ENCODE peak calls at places on chromosomes 3 and 15, in six cellular contexts. Z is activated CD4-positive, alpha-beta T cell treated with anti-CD3 and anti-CD28 coated beads, Interleukin-2, amount 10 ng/mL, durations not matched to agents 7 days and 5 days; P is left cardiac atrium; W is A172; H is ELR; S is effector memory CD8-positive, alpha-beta T cell. O is an unnamed sample.

GRCh38 chr3:15325228-15325627 is 7.2 kb downstream of the SH3BP5 start:
- DNase-seq in S (no peak), Z (no peak), P (no peak), W (peak), H (peak), O (no peak)

GRCh38 chr3:170033489-170033888 is 4.3 kb upstream of the GPR160 start:
- DNase-seq in P (no peak), H (no peak), S (peak), W (no peak), Z (peak), O (no peak)

GRCh38 chr3:120854908-120855526 is 53.0 kb upstream of the STXBP5L start:
- DNase-seq in Z (no peak), P (no peak), S (no peak), H (no peak), W (no peak), O (no peak)

GRCh38 chr3:139219463-139219862 is 124.4 kb upstream of the MRPS22 start:
- DNase-seq in Z (no peak), H (no peak), S (no peak), W (no peak), P (no peak), O (no peak)

GRCh38 chr3:196431193-196432136 is 762 bp downstream of the UBXN7 start:
- DNase-seq in W (peak), H (peak), P (peak), S (peak), Z (peak), O (peak)

GRCh38 chr3:197305854-197306253 is 7.4 kb upstream of the DLG1 start:
- DNase-seq in W (peak), S (peak), Z (peak), P (no peak), H (peak), O (no peak)

GRCh38 chr3:44338010-44338827 is at the start of gene TCAIM:
- DNase-seq in W (peak), Z (peak), P (peak), H (peak), S (peak), O (peak)

GRCh38 chr15:97483232-97483631 is 477.3 kb upstream of the ARRDC4 start:
- DNase-seq in H (no peak), P (no peak), S (no peak), W (no peak), Z (no peak), O (no peak)

GRCh38 chr15:60993008-60993407 is 236.1 kb downstream of the RORA start:
- DNase-seq in S (no peak), Z (no peak), P (no peak), H (peak), W (peak), O (no peak)

GRCh38 chr3:145678401-145678800 is 482.6 kb downstream of the PLOD2 start:
- DNase-seq in P (no peak), W (peak), S (no peak), H (peak), Z (no peak), O (peak)

GRCh38 chr15:80242132-80242769 is 9.8 kb downstream of the CTXND1 start:
- DNase-seq in S (no peak), W (peak), H (peak), Z (no peak), P (no peak), O (no peak)

GRCh38 chr15:61196711-61197110 is 32.4 kb downstream of the RORA start:
- DNase-seq in P (no peak), W (no peak), S (no peak), H (no peak), Z (no peak), O (no peak)

GRCh38 chr3:63611382-63611781 is 41.1 kb upstream of the SNTN start:
- DNase-seq in P (no peak), Z (no peak), H (peak), S (no peak), W (peak), O (no peak)

GRCh38 chr3:52247455-52248164 is 2.1 kb downstream of the PPM1M start:
- DNase-seq in W (no peak), Z (no peak), S (no peak), H (no peak), P (no peak), O (no peak)

GRCh38 chr15:52337198-52337853 is 41.7 kb upstream of the MYO5C start:
- DNase-seq in W (peak), S (no peak), P (no peak), H (peak), Z (no peak), O (peak)

GRCh38 chr15:48617619-48618018 is 27.9 kb downstream of the FBN1 start:
- DNase-seq in W (no peak), Z (no peak), S (no peak), P (peak), H (no peak), O (no peak)

GRCh38 chr3:94937980-94938379 is 875.1 kb downstream of the NSUN3 start:
- DNase-seq in H (no peak), P (no peak), S (no peak), Z (no peak), W (no peak), O (no peak)

GRCh38 chr3:101229681-101230080 is 90.7 kb downstream of the IMPG2 start:
- DNase-seq in P (no peak), W (no peak), S (no peak), Z (no peak), H (peak), O (no peak)

GRCh38 chr15:40493089-40493840 is 22.5 kb downstream of the CHST14 start:
- DNase-seq in H (peak), W (peak), P (no peak), Z (peak), S (no peak), O (no peak)

GRCh38 chr3:47877719-47878118 is 74.8 kb downstream of the DHX30 start:
- DNase-seq in S (no peak), P (no peak), H (no peak), W (no peak), Z (no peak), O (no peak)

GRCh38 chr15:88498991-88499390 is 31.5 kb downstream of the MRPS11 start:
- DNase-seq in Z (no peak), W (no peak), S (no peak), P (no peak), H (no peak), O (no peak)

GRCh38 chr3:138938056-138938876 is 8.7 kb downstream of the FOXL2 start:
- DNase-seq in Z (no peak), H (no peak), P (no peak), S (no peak), W (no peak), O (no peak)

GRCh38 chr3:129009266-129009665 is 8.2 kb downstream of the EFCC1 start:
- DNase-seq in P (no peak), S (no peak), Z (no peak), W (no peak), H (no peak), O (no peak)

GRCh38 chr15:95470997-95471692 is 859.4 kb upstream of the NR2F2 start:
- DNase-seq in Z (no peak), S (no peak), W (peak), P (peak), H (no peak), O (no peak)

GRCh38 chr15:99443768-99444446 is 121.9 kb upstream of the MEF2A start:
- DNase-seq in W (no peak), Z (no peak), S (no peak), H (no peak), P (no peak), O (no peak)

GRCh38 chr3:11477286-11477935 is 166.3 kb downstream of the VGLL4 start:
- DNase-seq in H (peak), W (peak), Z (no peak), P (no peak), S (no peak), O (no peak)

GRCh38 chr15:69643476-69643875 is 190.9 kb downstream of the RPLP1 start:
- DNase-seq in H (no peak), S (no peak), Z (no peak), W (no peak), P (no peak), O (no peak)

GRCh38 chr3:38843898-38844297 is 27.9 kb upstream of the SCN10A start:
- DNase-seq in W (peak), S (no peak), P (no peak), H (peak), Z (no peak), O (peak)